ENCODE peak calls at places on chromosomes 13 and 19, in seven cellular contexts. O is mesendoderm, Z is IMR-90, W is SJCRH30, P is cardiac muscle cell, L is hepatocyte, X is tibial artery. F is an unnamed sample.

GRCh38 chr13:40776681-40777165 is 5.7 kb upstream of the MRPS31 start:
- DNase-seq in O (no peak), Z (peak; percentile 55), W (peak; percentile 29), P (peak; percentile 45), L (no peak), X (no peak), F (peak; percentile 91)

GRCh38 chr19:55086730-55087541 is 11.3 kb downstream of the EPS8L1 start:
- DNase-seq in O (peak; percentile 98), Z (peak; percentile 91), W (peak; percentile 79), P (peak; percentile 96), L (peak; percentile 94), X (peak; percentile 94), F (no peak)

GRCh38 chr13:75881109-75881775 is 245.1 kb downstream of the LMO7 start:
- DNase-seq in O (no peak), Z (peak; percentile 77), W (no peak), P (no peak), L (no peak), X (no peak), F (no peak)

GRCh38 chr19:39813264-39813998 is 20.5 kb downstream of the DYRK1B start:
- DNase-seq in O (no peak), Z (no peak), W (peak; percentile 64), P (no peak), L (no peak), X (no peak), F (no peak)

GRCh38 chr13:33799950-33800592 is 17.9 kb upstream of the RFC3 start:
- DNase-seq in O (peak; percentile 26), Z (peak; percentile 46), W (no peak), P (peak; percentile 73), L (peak; percentile 44), X (no peak), F (no peak)

GRCh38 chr13:100827489-100828000 is 152.9 kb upstream of the TMTC4 start:
- DNase-seq in O (no peak), Z (no peak), W (no peak), P (no peak), L (no peak), X (no peak), F (no peak)

GRCh38 chr19:38210458-38210987 is 13.5 kb downstream of the DPF1 start:
- DNase-seq in O (peak; percentile 91), Z (peak; percentile 28), W (peak; percentile 89), P (peak; percentile 55), L (peak; percentile 91), X (no peak), F (no peak)

GRCh38 chr19:17779281-17779930 is 15.5 kb upstream of the B3GNT3 start:
- DNase-seq in O (peak; percentile 95), Z (peak; percentile 15), W (peak; percentile 30), P (peak; percentile 74), L (peak; percentile 34), X (peak; percentile 58), F (no peak)

GRCh38 chr13:111153977-111154332 is 38.8 kb downstream of the ARHGEF7 start:
- DNase-seq in O (no peak), Z (no peak), W (no peak), P (no peak), L (no peak), X (peak; percentile 33), F (peak; percentile 77)

GRCh38 chr19:33813391-33814101 is 16.9 kb downstream of the KCTD15 start:
- DNase-seq in O (no peak), Z (no peak), W (no peak), P (no peak), L (no peak), X (peak; percentile 9), F (no peak)

GRCh38 chr19:38134538-38135149 is 89.4 kb downstream of the DPF1 start:
- DNase-seq in O (peak; percentile 67), Z (peak; percentile 37), W (peak; percentile 28), P (peak; percentile 53), L (peak; percentile 46), X (no peak), F (peak; percentile 17)

GRCh38 chr19:15255359-15255990 is 23.2 kb upstream of the EPHX3 start:
- DNase-seq in O (no peak), Z (no peak), W (no peak), P (no peak), L (no peak), X (no peak), F (no peak)

GRCh38 chr13:48661112-48661511 is 7.4 kb downstream of the CYSLTR2 start:
- DNase-seq in O (peak; percentile 61), Z (no peak), W (no peak), P (no peak), L (no peak), X (no peak), F (no peak)

GRCh38 chr13:110921695-110922094 is 6.8 kb upstream of the ANKRD10 start:
- DNase-seq in O (no peak), Z (no peak), W (no peak), P (no peak), L (no peak), X (no peak), F (no peak)

GRCh38 chr13:37701972-37702371 is 103.4 kb upstream of the POSTN start:
- DNase-seq in O (peak; percentile 50), Z (peak; percentile 99), W (peak; percentile 55), P (peak; percentile 96), L (peak; percentile 16), X (peak; percentile 59), F (no peak)

GRCh38 chr19:15365264-15365663 is 14.3 kb downstream of the AKAP8 start:
- DNase-seq in O (no peak), Z (no peak), W (no peak), P (no peak), L (no peak), X (no peak), F (no peak)

GRCh38 chr19:34253711-34254551 is 423 bp upstream of the GARRE1 start:
- DNase-seq in O (peak; percentile 90), Z (peak; percentile 47), W (no peak), P (no peak), L (peak; percentile 94), X (peak; percentile 82), F (peak; percentile 82)

GRCh38 chr13:27960362-27961226 is 8.5 kb downstream of the CDX2 start:
- DNase-seq in O (peak; percentile 86), Z (no peak), W (no peak), P (peak; percentile 41), L (peak; percentile 88), X (no peak), F (no peak)

GRCh38 chr13:88622362-88622973 is 951.3 kb downstream of the SLITRK5 start:
- DNase-seq in O (peak; percentile 6), Z (no peak), W (no peak), P (no peak), L (no peak), X (no peak), F (peak; percentile 61)

GRCh38 chr19:13493516-13494310 is 12.6 kb downstream of the CACNA1A start:
- DNase-seq in O (no peak), Z (peak; percentile 8), W (no peak), P (peak; percentile 29), L (no peak), X (no peak), F (no peak)

GRCh38 chr13:110485604-110486003 is 75.9 kb downstream of the RAB20 start:
- DNase-seq in O (peak; percentile 99), Z (no peak), W (peak; percentile 74), P (peak; percentile 17), L (no peak), X (no peak), F (no peak)

GRCh38 chr13:114093118-114093517 is 39.3 kb downstream of the RASA3 start:
- DNase-seq in O (no peak), Z (no peak), W (no peak), P (no peak), L (no peak), X (no peak), F (no peak)

GRCh38 chr13:33441015-33441414 is 155.5 kb upstream of the STARD13 start:
- DNase-seq in O (peak; percentile 76), Z (peak; percentile 47), W (no peak), P (peak; percentile 42), L (peak; percentile 23), X (no peak), F (no peak)

DNA sequence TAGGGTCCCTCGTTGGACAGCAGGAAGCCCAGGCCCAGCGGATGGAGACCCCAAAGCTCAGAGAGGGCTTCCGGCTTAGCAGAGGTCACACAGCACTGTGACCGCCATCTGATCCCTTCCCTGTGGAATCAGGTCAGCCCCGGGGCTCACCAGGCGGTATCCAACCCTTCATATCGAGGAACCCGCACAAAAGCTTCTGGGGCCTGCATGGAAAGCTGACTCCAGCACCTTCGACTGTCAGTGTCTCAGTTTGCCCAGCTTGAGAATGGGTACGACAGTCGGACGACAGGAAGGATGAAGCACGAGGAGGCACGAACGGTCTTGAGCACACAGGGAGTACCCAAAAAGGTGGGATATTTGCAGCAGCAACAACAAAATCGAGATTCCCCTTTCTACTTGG is 2.6 kb downstream of the TLE5 start:
- DNase-seq in O (no peak), Z (no peak), W (no peak), P (no peak), L (no peak), X (no peak), F (no peak)
- H3K4me1 ChIP-seq in O (peaks cover 2% of the 10 kb centered on the region), Z (peaks cover 31% of the 10 kb centered on the region), W (no peaks in the 10 kb centered on the region), P (peaks cover 12% of the 10 kb centered on the region), L (peaks cover 55% of the 10 kb centered on the region), X (peaks cover 35% of the 10 kb centered on the region), F (peaks cover 73% of the 10 kb centered on the region)

GRCh38 chr19:46976845-46977320 is 42.8 kb upstream of the NPAS1 start:
- DNase-seq in O (peak; percentile 97), Z (peak; percentile 55), W (no peak), P (peak; percentile 83), L (peak; percentile 62), X (peak; percentile 73), F (no peak)
- H3K4me1 ChIP-seq in O (peaks cover 35% of the 10 kb centered on the region), Z (peaks cover 35% of the 10 kb centered on the region), W (peaks cover 3% of the 10 kb centered on the region), P (peaks cover 32% of the 10 kb centered on the region), L (peaks cover 37% of the 10 kb centered on the region), X (peaks cover 90% of the 10 kb centered on the region), F (peaks cover 28% of the 10 kb centered on the region)

DNA sequence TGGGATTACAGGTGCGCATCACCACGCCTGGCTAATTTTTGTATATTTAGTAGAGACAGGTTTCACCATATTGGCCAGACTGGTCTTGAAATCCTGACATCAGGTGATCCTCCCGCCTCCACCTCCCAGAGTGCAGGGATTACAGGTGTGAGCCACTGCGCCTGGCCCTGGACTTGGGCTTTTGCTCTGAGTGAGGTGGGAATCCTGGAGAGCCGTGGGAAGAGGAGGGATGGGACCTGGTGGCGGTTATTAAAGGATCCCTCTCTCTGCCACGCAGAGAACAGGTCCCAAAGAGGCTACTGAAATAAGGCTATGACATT is 1.7 kb upstream of the TLE5 start:
- DNase-seq in O (no peak), Z (no peak), W (no peak), P (no peak), L (no peak), X (no peak), F (no peak)
- H3K4me1 ChIP-seq in O (no peaks in the 10 kb centered on the region), Z (peaks cover 7% of the 10 kb centered on the region), W (peaks cover 28% of the 10 kb centered on the region), P (no peaks in the 10 kb centered on the region), L (peaks cover 28% of the 10 kb centered on the region), X (peaks cover 13% of the 10 kb centered on the region), F (peaks cover 39% of the 10 kb centered on the region)

DNA sequence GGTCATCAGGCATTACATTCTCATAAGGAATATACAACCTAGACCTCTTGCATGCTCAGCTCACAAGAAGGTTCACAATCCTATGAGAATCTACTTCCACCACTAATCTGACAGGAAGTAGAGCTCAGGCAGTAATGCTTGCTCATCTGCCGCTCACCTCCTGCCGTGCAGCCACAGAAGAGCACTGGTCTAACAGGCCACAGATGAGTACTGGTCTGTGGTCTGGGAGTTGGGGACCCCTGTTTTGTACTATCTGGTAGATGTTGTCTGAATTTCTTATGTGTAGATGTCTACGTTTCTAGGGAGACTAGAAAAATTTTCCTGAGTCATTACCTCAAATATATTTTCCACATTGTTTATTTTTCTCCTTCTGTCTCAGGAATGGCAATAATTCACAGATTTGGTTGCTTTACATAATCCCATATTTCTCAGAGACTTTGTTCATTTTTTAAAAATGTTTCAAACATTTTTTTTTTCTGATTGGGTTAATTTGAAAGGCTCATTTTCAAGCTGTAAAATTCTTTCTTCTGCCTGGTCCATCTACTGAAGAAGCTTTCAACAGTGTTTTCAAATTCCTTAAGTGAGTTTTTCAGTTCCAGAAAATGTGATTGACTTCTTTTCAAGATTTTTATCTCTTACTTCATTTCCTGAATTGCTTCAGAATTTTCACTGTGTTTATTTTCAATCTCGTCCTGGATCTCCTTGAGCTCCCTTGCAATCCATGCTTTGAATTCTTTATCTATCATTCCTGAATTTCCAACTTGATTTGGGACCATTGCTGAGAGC is 1322.3 kb downstream of the PCDH9 start:
- DNase-seq in O (peak; percentile 8), Z (peak; percentile 40), W (no peak), P (no peak), L (no peak), X (no peak), F (no peak)
- H3K4me1 ChIP-seq in O (no peaks in the 10 kb centered on the region), Z (peaks cover under 1% of the 10 kb centered on the region), W (no peaks in the 10 kb centered on the region), P (no peaks in the 10 kb centered on the region), L (no peaks in the 10 kb centered on the region), X (peaks cover 8% of the 10 kb centered on the region), F (no peaks in the 10 kb centered on the region)